ENCODE peak calls at places on chromosomes 6 and 20, in five cellular contexts. T is AG09319, Y is heart left ventricle, I is adrenal gland, M is Peyer's patch. P is an unnamed sample.

GRCh38 chr6:12150812-12151432 is 138.8 kb downstream of the HIVEP1 start:
- DNase-seq in I (no peak), Y (no peak), T (no peak), M (no peak), P (no peak)

GRCh38 chr6:41707565-41708200 is 27.7 kb downstream of the TFEB start:
- DNase-seq in T (no peak), Y (peak), I (peak), M (peak), P (no peak)

GRCh38 chr20:36548006-36548315 is 6.6 kb downstream of the MYL9 start:
- DNase-seq in I (no peak), T (no peak), M (no peak), Y (no peak), P (no peak)

GRCh38 chr20:13348301-13349239 is 127.5 kb downstream of the ISM1 start:
- DNase-seq in M (no peak), I (no peak), Y (no peak), T (no peak), P (no peak)

GRCh38 chr6:53728570-53729194 is 63.1 kb upstream of the KLHL31 start:
- DNase-seq in I (peak), Y (peak), T (no peak), M (peak), P (peak)

GRCh38 chr6:30615958-30616810 is 859 bp downstream of the PPP1R10 start:
- DNase-seq in I (no peak), T (no peak), Y (no peak), M (no peak), P (no peak)

GRCh38 chr20:32560989-32561830 is 23.9 kb downstream of the NOL4L start:
- DNase-seq in M (no peak), T (no peak), Y (no peak), I (no peak), P (no peak)

GRCh38 chr6:163183791-163184190 is 230.7 kb upstream of the QKI start:
- DNase-seq in I (no peak), T (no peak), Y (no peak), M (no peak), P (no peak)

GRCh38 chr6:138689849-138690248 is 83.7 kb upstream of the CCDC28A start:
- DNase-seq in T (no peak), M (no peak), Y (no peak), I (no peak), P (no peak)

GRCh38 chr20:62001178-62001715 is 64.4 kb downstream of the TAF4 start:
- DNase-seq in T (no peak), Y (peak), I (no peak), M (no peak), P (no peak)

GRCh38 chr20:33148040-33148439 is 19.9 kb upstream of the BPIFA2 start:
- DNase-seq in T (no peak), I (no peak), Y (no peak), M (no peak), P (no peak)

GRCh38 chr6:30042914-30043313 is 18.2 kb upstream of the POLR1H start:
- DNase-seq in I (no peak), M (no peak), T (no peak), Y (no peak), P (no peak)

GRCh38 chr6:131275273-131275672 is 140.0 kb downstream of the AKAP7 start:
- DNase-seq in M (no peak), Y (no peak), I (no peak), T (no peak), P (no peak)

GRCh38 chr6:53294095-53294494 is 54.7 kb downstream of the ELOVL5 start:
- DNase-seq in I (no peak), M (peak), Y (no peak), T (no peak), P (no peak)

GRCh38 chr20:50172347-50173013 is 18.1 kb upstream of the CEBPB start:
- DNase-seq in T (no peak), Y (peak), M (peak), I (peak), P (peak)

GRCh38 chr20:14712302-14712739 is 374.9 kb upstream of the FLRT3 start:
- DNase-seq in Y (no peak), M (no peak), T (peak), I (no peak), P (no peak)

GRCh38 chr20:20956586-20956985 is 149.6 kb downstream of the LINC00237 start:
- DNase-seq in Y (no peak), T (no peak), I (no peak), M (no peak), P (no peak)

GRCh38 chr20:31849306-31849930 is 4.0 kb upstream of the FOXS1 start:
- DNase-seq in T (no peak), M (no peak), I (no peak), Y (no peak), P (no peak)

GRCh38 chr6:163249651-163250101 is 164.8 kb upstream of the QKI start:
- DNase-seq in Y (no peak), T (no peak), I (no peak), M (no peak), P (no peak)

GRCh38 chr6:93474733-93475179 is 55.4 kb upstream of the EPHA7 start:
- DNase-seq in Y (no peak), M (no peak), I (no peak), T (no peak), P (no peak)

GRCh38 chr20:63835031-63835858 is 4.2 kb upstream of the ZBTB46 start:
- DNase-seq in T (peak), I (peak), Y (peak), M (peak), P (peak)

GRCh38 chr6:145017051-145017450 is 718.3 kb downstream of the EPM2A start:
- DNase-seq in Y (no peak), I (no peak), M (no peak), T (no peak), P (no peak)

GRCh38 chr6:145015739-145016558 is 719.4 kb downstream of the EPM2A start:
- DNase-seq in T (peak), Y (no peak), I (peak), M (no peak), P (no peak)

GRCh38 chr6:145009691-145010090 is 724.6 kb downstream of the UTRN start:
- DNase-seq in T (no peak), I (no peak), M (no peak), Y (no peak), P (no peak)

GRCh38 chr6:145008715-145009114 is 723.6 kb downstream of the UTRN start:
- DNase-seq in Y (no peak), M (no peak), I (no peak), T (no peak), P (no peak)

GRCh38 chr6:145012039-145012662 is 723.2 kb downstream of the EPM2A start:
- DNase-seq in Y (no peak), T (no peak), M (no peak), I (no peak), P (no peak)
- TF ChIP-seq CTCF in Y (no peak), T (no peak), M (no peak), I (no peak), P (no peak)

GRCh38 chr6:101386982-101387381 is 6.5 kb upstream of the GRIK2 start:
- DNase-seq in T (no peak), Y (no peak), I (no peak), M (no peak), P (no peak)
- TF ChIP-seq CTCF in T (no peak), Y (no peak), I (no peak), M (no peak), P (no peak)

GRCh38 chr6:166467436-166468000 is 84.8 kb upstream of the MPC1 start:
- DNase-seq in T (no peak), I (no peak), M (no peak), Y (no peak), P (peak)

GRCh38 chr6:166466178-166467122 is 83.7 kb upstream of the MPC1 start:
- DNase-seq in T (peak), I (no peak), M (no peak), Y (no peak), P (peak)

GRCh38 chr6:166464068-166464410 is 81.3 kb upstream of the MPC1 start:
- DNase-seq in M (no peak), I (no peak), Y (no peak), T (no peak), P (no peak)

GRCh38 chr6:166464418-166465400 is 82.0 kb upstream of the MPC1 start:
- DNase-seq in T (no peak), I (no peak), Y (no peak), M (no peak), P (no peak)

GRCh38 chr6:166465671-166466087 is 82.9 kb upstream of the MPC1 start:
- DNase-seq in Y (peak), M (no peak), T (no peak), I (no peak), P (peak)
- TF ChIP-seq CTCF in Y (peak), M (peak), T (peak), I (no peak), P (peak)

DNA sequence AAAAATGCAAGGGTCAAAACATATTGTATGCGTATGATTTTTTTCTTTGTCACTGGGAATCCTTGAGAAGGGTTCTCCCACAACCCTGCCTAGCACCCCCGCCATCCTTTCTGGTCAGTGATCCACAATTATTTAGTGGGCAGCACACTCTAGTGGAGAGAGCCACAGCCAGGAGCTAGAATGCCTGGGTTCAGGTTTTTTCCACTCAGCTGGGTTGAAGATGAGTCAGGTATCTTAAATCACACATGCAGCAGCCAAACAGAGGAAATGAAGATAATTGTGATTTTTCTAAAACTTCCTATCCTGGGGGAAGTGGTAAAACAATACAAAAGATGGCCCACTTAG is 243.1 kb downstream of the PKHD1 start:
- DNase-seq in T (no peak), I (no peak), Y (no peak), M (no peak), P (no peak)
- TF ChIP-seq CTCF in T (no peak), I (no peak), Y (no peak), M (no peak), P (no peak)